ENCODE peak calls at places on chromosome 13, in four cellular contexts. F, V, P and H are unnamed samples.

GRCh38 chr13:111904701-111905608 is 162.0 kb upstream of the SOX1 start:
- DNase-seq in P (no peak), F (peak; percentile 22), V (no peak), H (no peak)

GRCh38 chr13:110361365-110361911 is 54.4 kb downstream of the COL4A2 start:
- DNase-seq in V (peak; percentile 80), P (peak; percentile 79), F (no peak), H (peak; percentile 96)

GRCh38 chr13:99332456-99332855 is 25.3 kb upstream of the GPR183 start:
- DNase-seq in V (no peak), P (no peak), F (peak; percentile 43), H (no peak)

GRCh38 chr13:112330066-112330465 is 46.1 kb upstream of the SPACA7 start:
- DNase-seq in V (no peak), P (no peak), F (no peak), H (no peak)

GRCh38 chr13:51549050-51549449 is 35.2 kb upstream of the WDFY2 start:
- DNase-seq in F (no peak), P (no peak), V (no peak), H (peak; percentile 22)

GRCh38 chr13:70297219-70297618 is 189.0 kb upstream of the KLHL1 start:
- DNase-seq in P (peak; percentile 35), V (no peak), F (no peak), H (no peak)

GRCh38 chr13:33290421-33290965 is 4.9 kb upstream of the STARD13 start:
- DNase-seq in F (no peak), P (no peak), V (no peak), H (no peak)

GRCh38 chr13:89066868-89067466 is 1395.8 kb downstream of the SLITRK5 start:
- DNase-seq in F (no peak), V (peak; percentile 62), P (no peak), H (peak; percentile 71)

GRCh38 chr13:113652404-113653263 is 5.4 kb downstream of the ATP4B start:
- DNase-seq in F (peak; percentile 34), V (no peak), P (peak; percentile 47), H (no peak)

GRCh38 chr13:43848250-43848649 is 31.3 kb downstream of the CCDC122 start:
- DNase-seq in V (peak; percentile 71), P (no peak), F (no peak), H (peak; percentile 32)

GRCh38 chr13:113305208-113305607 is 8.2 kb downstream of the LAMP1 start:
- DNase-seq in P (peak; percentile 56), V (peak; percentile 45), F (no peak), H (peak; percentile 50)

GRCh38 chr13:39811051-39811450 is 155.6 kb downstream of the COG6 start:
- DNase-seq in P (no peak), F (no peak), V (no peak), H (no peak)

GRCh38 chr13:30846844-30847243 is 59.2 kb upstream of the MEDAG start:
- DNase-seq in V (peak; percentile 84), F (no peak), P (no peak), H (no peak)

GRCh38 chr13:78881746-78882145 is 222.8 kb upstream of the OBI1 start:
- DNase-seq in V (no peak), P (no peak), F (no peak), H (no peak)

GRCh38 chr13:65932587-65933239 is 1297.4 kb downstream of the PCDH9 start:
- DNase-seq in V (peak; percentile 11), F (no peak), P (no peak), H (no peak)

GRCh38 chr13:71870036-71870435 is 3.0 kb upstream of the DACH1 start:
- DNase-seq in P (no peak), V (no peak), F (no peak), H (no peak)

GRCh38 chr13:93304134-93304533 is 77.5 kb downstream of the GPC6 start:
- DNase-seq in P (no peak), V (no peak), F (no peak), H (no peak)

GRCh38 chr13:91580749-91581148 is 182.3 kb downstream of the GPC5 start:
- DNase-seq in P (no peak), V (no peak), F (no peak), H (no peak)

GRCh38 chr13:112928958-112929777 is 39.8 kb upstream of the MCF2L start:
- DNase-seq in F (peak; percentile 84), V (peak; percentile 20), P (no peak), H (peak; percentile 4)

GRCh38 chr13:30847697-30848307 is 58.3 kb upstream of the MEDAG start:
- DNase-seq in F (no peak), P (no peak), V (peak; percentile 100), H (peak; percentile 100)

GRCh38 chr13:40618581-40619478 is 47.6 kb downstream of the FOXO1 start:
- DNase-seq in P (peak; percentile 62), V (no peak), F (no peak), H (no peak)

GRCh38 chr13:44252938-44253337 is 120.7 kb upstream of the SERP2 start:
- DNase-seq in V (no peak), F (no peak), P (no peak), H (no peak)

GRCh38 chr13:111262281-111262680 is 58.2 kb upstream of the TEX29 start:
- DNase-seq in V (no peak), P (no peak), F (no peak), H (no peak)

GRCh38 chr13:99809931-99810330 is 161.6 kb downstream of the ZIC5 start:
- DNase-seq in V (no peak), F (no peak), P (no peak), H (no peak)

DNA sequence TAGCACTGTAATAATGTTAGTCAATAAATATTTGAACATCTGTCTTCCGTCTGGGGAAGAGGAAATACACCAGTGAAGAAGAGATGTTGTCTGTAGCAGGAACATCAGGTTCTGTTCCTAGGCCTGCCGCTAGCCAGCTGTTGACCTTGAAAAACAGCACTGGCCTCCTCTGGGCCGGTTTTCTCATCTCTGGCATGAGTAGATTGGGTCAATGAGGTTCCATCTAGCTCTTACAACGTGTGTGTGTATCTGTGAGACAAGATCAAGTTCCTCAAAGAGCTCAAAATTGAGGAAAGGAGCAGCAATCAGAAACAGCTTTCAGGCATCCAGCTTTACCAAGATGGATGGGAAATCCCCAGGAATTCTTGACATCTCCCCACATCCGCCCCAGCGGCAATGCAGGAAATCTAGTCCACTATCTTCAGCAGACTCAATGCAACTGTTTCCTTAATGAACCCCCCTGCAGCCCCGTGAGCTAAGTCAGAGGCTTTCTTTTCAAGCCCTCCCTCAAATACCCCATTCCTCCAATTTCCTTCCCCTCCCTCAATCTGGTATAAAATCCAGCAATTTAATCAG is 4.9 kb downstream of the FLT1 start:
- DNase-seq in F (no peak), P (no peak), V (peak; percentile 53), H (no peak)
- H3K4me3 ChIP-seq in F (no peak overlapping the region), P (peak overlapping the region; percentile 44), V (no peak overlapping the region), H (no peak overlapping the region)

DNA sequence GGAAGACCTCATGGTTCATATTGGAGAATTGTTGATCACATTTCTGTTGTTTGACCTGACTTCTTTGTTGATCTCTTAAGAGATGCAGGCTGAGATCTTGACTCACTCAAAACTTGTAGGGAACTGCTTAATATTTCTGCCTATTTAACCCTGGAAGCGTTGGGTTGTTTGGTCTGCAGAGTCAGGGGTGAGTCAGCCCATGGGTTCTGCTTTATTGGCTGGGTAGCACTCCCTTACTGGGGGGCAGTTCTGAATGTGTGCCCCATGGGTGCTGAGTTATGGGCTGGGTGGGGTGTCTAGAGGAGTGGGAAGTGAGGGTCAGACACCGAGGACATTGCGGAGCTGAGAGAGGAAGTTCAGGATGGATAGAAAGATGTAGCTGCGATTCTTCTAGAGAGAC is 87.9 kb downstream of the LRCH1 start:
- DNase-seq in F (no peak), V (peak; percentile 45), P (no peak), H (peak; percentile 35)
- H3K4me3 ChIP-seq in F (no peak overlapping the region), V (peak overlapping the region; percentile 71), P (no peak overlapping the region), H (no peak overlapping the region)

GRCh38 chr13:74774252-74774651 is 640.0 kb upstream of the KLF12 start:
- DNase-seq in P (no peak), V (no peak), F (no peak), H (peak; percentile 54)

GRCh38 chr13:74768521-74769090 is 634.4 kb upstream of the KLF12 start:
- DNase-seq in F (no peak), V (no peak), P (no peak), H (peak; percentile 4)

GRCh38 chr13:74771964-74772363 is 637.8 kb upstream of the KLF12 start:
- DNase-seq in V (peak; percentile 63), P (no peak), F (no peak), H (peak; percentile 87)

GRCh38 chr13:74770361-74770760 is 636.2 kb upstream of the KLF12 start:
- DNase-seq in P (no peak), F (no peak), V (peak; percentile 89), H (peak; percentile 87)

DNA sequence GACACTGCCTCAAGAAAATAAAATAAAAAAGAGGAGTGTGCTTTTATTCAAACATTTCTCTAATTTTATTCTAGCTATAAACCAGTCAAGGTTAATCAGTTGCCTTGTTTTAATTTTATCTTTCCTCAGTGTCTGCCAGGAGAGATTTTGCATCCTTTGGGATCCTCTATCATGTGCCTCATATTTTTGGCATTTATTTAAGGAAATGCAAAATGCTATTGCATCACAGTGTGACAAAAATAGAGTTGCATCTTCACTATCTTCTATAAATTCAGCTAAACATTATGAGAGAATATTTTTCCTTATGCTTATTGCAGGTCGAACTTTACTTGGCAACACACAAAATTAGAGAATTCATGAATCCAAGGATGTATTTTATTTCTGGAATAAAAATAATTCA is 639.1 kb upstream of the KLF12 start:
- DNase-seq in P (no peak), F (no peak), V (no peak), H (no peak)
- H3K4me3 ChIP-seq in P (no peak overlapping the region), F (no peak overlapping the region), V (no peak overlapping the region), H (no peak overlapping the region)

GRCh38 chr13:108155185-108156106 is 59.9 kb downstream of the LIG4 start:
- DNase-seq in V (peak; percentile 52), F (peak; percentile 80), P (no peak), H (peak; percentile 59)
- H3K4me3 ChIP-seq in V (no peak overlapping the region), F (no peak overlapping the region), P (no peak overlapping the region), H (no peak overlapping the region)

GRCh38 chr13:73687087-73687486 is 447.1 kb downstream of the KLF12 start:
- DNase-seq in P (no peak), V (no peak), F (no peak), H (no peak)

GRCh38 chr13:73681779-73682178 is 452.4 kb downstream of the KLF12 start:
- DNase-seq in P (no peak), V (no peak), F (no peak), H (no peak)

GRCh38 chr13:73683746-73684145 is 450.5 kb downstream of the KLF12 start:
- DNase-seq in V (no peak), F (no peak), P (no peak), H (no peak)

GRCh38 chr13:73684286-73684685 is 449.9 kb downstream of the KLF12 start:
- DNase-seq in F (no peak), P (no peak), V (no peak), H (no peak)

GRCh38 chr13:73684750-73685149 is 449.5 kb downstream of the KLF12 start:
- DNase-seq in F (no peak), P (no peak), V (no peak), H (no peak)
- H3K4me3 ChIP-seq in F (no peak overlapping the region), P (no peak overlapping the region), V (no peak overlapping the region), H (no peak overlapping the region)